ENCODE peak calls at places on chromosomes 6 and 20, in seven cellular contexts. T is choroid plexus epithelial cell, K is IMR-90, G is BE2C, S is fibroblast of the aortic adventitia, I is heart right ventricle, W is astrocyte of the cerebellum. J is an unnamed sample.

GRCh38 chr6:13554929-13555333 is 19.5 kb upstream of the SIRT5 start:
- DNase-seq in I (peak), T (peak), G (no peak), K (peak), W (no peak), S (peak), J (no peak)

GRCh38 chr6:139872635-139873034 is 498.2 kb upstream of the CITED2 start:
- DNase-seq in S (peak), K (no peak), I (no peak), T (no peak), G (no peak), W (no peak), J (no peak)

GRCh38 chr20:50574586-50574985 is 64.4 kb downstream of the PTPN1 start:
- DNase-seq in W (no peak), S (no peak), G (no peak), K (no peak), I (no peak), T (no peak), J (no peak)

GRCh38 chr6:27864906-27865883 is 47.0 kb downstream of the OR2B2 start:
- DNase-seq in T (peak), I (peak), G (peak), K (peak), S (peak), W (peak), J (peak)

GRCh38 chr6:147837540-147837939 is 329.1 kb downstream of the SAMD5 start:
- DNase-seq in W (no peak), S (no peak), K (no peak), T (no peak), I (no peak), G (no peak), J (no peak)

GRCh38 chr6:143074101-143074500 is 13.4 kb downstream of the AIG1 start:
- DNase-seq in T (no peak), I (no peak), W (no peak), G (no peak), S (no peak), K (no peak), J (no peak)

GRCh38 chr6:161137839-161138544 is 135.9 kb downstream of the AGPAT4 start:
- DNase-seq in G (no peak), S (no peak), W (no peak), I (no peak), T (peak), K (peak), J (no peak)

GRCh38 chr6:12354499-12354898 is 64.3 kb downstream of the EDN1 start:
- DNase-seq in I (no peak), W (peak), G (no peak), S (peak), T (peak), K (peak), J (peak)

GRCh38 chr20:55974491-55975202 is 30.7 kb downstream of the CBLN4 start:
- DNase-seq in T (no peak), W (no peak), K (no peak), I (no peak), S (no peak), G (no peak), J (no peak)

GRCh38 chr6:109184638-109185037 is 89.3 kb downstream of the CEP57L1 start:
- DNase-seq in K (no peak), I (no peak), S (no peak), W (no peak), G (no peak), T (no peak), J (no peak)

GRCh38 chr6:145814035-145814500 is 527 bp downstream of the FBXO30 start:
- DNase-seq in G (peak), W (peak), S (no peak), K (no peak), I (peak), T (no peak), J (no peak)

GRCh38 chr20:11012975-11013374 is 339.2 kb upstream of the JAG1 start:
- DNase-seq in S (peak), K (peak), T (peak), G (no peak), I (no peak), W (no peak), J (no peak)

GRCh38 chr6:135183532-135184440 is 2.7 kb downstream of the MYB start:
- DNase-seq in K (peak), T (peak), W (no peak), I (no peak), G (peak), S (peak), J (no peak)
- TF ChIP-seq CTCF in K (peak), T (peak), W (peak), I (peak), G (peak), S (peak), J (peak)

DNA sequence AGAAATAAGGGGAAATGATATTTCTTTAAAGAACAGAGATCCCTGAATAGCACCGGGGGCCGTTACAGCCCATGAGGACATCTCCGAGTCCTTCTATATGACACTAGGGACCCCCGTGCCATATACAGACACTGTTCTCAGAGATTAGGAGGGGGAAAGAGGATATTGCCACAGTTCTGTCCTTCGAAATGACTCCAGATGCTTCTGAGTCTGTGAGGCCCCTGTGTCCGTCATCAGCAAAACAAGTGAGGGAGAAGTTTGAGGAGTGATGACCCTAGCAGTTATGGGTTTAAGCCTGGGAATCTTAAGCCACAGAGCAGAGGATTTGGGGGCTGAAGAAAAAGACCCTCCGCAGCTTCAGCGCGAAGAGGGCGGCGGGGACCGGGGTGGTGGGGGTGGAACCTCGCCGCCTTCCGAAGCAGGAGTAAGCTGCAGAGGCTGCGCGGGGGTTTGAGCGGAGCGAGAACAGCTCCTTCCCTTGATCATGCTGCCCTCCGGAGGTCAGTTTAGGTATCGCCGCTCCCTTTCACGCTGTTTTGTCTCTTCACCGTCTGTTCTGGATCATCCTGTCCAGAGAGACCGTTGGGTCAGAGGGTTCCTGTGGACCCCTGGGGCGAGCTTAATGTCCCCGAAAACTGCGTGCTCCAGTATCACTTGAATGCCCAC is 23.6 kb downstream of the VPS52 start:
- DNase-seq in S (peak), K (peak), T (peak), I (peak), W (peak), G (peak), J (peak)
- H3K4me3 ChIP-seq in S (peak), K (peak), T (peak), I (peak), W (peak), G (peak), J (peak)

GRCh38 chr20:717817-718216 is 42.2 kb upstream of the SCRT2 start:
- DNase-seq in K (no peak), I (no peak), W (no peak), G (no peak), T (no peak), S (no peak), J (no peak)
- TF ChIP-seq CTCF in K (no peak), I (no peak), W (no peak), G (no peak), T (no peak), S (no peak), J (no peak)

DNA sequence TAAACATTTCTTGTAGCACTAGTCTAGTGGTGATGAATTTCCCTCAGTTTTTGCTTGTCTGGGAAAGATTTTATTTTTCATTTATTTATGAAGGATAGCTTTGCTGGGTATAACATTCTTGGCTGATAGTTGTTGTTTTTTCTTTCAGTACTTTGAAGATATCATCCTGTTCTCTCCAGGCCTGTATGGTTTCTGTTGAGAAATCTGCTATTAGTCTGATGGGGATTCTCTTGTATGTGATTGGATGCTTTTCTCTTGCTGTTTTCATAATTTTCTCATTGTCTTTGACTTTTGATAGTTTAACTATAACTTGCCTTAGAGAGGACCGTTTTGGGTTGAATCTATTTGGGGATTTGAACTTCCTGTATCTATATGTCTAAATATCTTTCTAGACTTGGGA is 207.1 kb downstream of the PACRG start:
- DNase-seq in I (no peak), T (no peak), W (no peak), K (no peak), S (no peak), G (no peak), J (no peak)
- H3K4me3 ChIP-seq in I (no peak), T (no peak), W (no peak), K (no peak), S (no peak), G (no peak), J (no peak)

GRCh38 chr6:116450185-116450710 is 10.9 kb upstream of the CALHM6 start:
- DNase-seq in T (no peak), S (no peak), G (no peak), K (no peak), W (no peak), I (no peak), J (no peak)

GRCh38 chr6:116444991-116445566 is 16.1 kb upstream of the CALHM6 start:
- DNase-seq in G (no peak), S (no peak), W (no peak), I (no peak), K (no peak), T (peak), J (no peak)

GRCh38 chr6:116446399-116446798 is 14.8 kb upstream of the CALHM6 start:
- DNase-seq in T (peak), K (no peak), S (no peak), I (no peak), W (no peak), G (no peak), J (no peak)

GRCh38 chr6:116447052-116447451 is 14.1 kb upstream of the CALHM6 start:
- DNase-seq in T (peak), S (no peak), I (no peak), W (no peak), G (no peak), K (no peak), J (no peak)

GRCh38 chr6:116447496-116448011 is 13.6 kb upstream of the CALHM6 start:
- DNase-seq in W (peak), T (peak), G (no peak), K (peak), I (no peak), S (peak), J (peak)
- TF ChIP-seq CTCF in W (no peak), T (no peak), G (no peak), K (peak), I (no peak), S (no peak), J (no peak)

DNA sequence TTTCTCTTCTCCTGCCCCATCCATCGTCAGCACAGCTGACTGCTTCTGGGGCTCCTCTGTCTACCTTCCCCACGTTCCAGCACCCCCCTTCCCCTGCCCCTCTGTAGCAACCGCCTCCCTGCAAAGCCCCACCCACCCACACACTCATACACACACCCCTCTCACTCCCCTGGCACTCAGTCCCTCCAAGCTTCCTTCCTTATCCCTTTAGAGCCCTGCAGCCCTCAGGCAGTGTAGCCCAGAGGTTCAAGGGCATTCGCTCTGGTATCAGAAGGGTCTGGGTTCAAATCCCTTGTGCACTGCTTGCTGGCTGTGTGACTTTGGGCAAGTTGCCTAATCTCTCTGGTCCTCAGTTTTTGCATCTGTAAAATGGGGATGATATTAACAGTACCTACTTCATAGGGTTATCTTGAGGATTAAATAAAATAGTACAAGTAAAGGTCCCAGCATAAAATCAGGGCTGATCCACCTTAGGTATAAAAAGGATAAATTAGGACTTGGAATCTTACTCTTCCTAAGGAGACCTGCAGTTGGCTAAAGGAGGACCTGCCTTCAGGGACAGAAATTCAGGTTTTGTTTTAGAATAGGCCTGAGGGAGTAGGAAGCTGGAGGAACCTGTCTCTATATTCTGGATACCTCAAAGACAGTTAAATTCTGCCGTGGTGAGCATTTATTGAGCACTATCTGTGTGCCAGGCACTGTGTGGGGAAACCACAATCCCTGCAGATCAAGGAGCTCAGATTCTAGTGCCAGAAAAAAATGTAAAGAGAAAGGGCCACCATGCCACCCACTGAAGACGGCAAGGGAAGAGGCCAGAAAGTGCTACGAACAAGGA is 94.1 kb downstream of the SNX5 start:
- DNase-seq in G (no peak), W (no peak), K (no peak), T (no peak), S (no peak), I (no peak), J (no peak)
- H3K4me3 ChIP-seq in G (no peak), W (no peak), K (no peak), T (no peak), S (no peak), I (no peak), J (no peak)

J was measured in retinal pigment epithelial cell.